ENCODE peak calls at places on chromosomes 11 and 22, in four cellular contexts. One of them, this sample, is unnamed.

GRCh38 chr22:19757140-19757984 is 3.2 kb upstream of the TBX1 start:
- ATAC-seq in activated T-cell treated with anti-CD3 and anti-CD28 coated beads, Interleukin-2, amount 50 U/mL, for 4 hours: no peak
- ATAC-seq in lower lobe of right lung: peak
- ATAC-seq in psoas muscle: no peak
- ATAC-seq in this sample: no peak

GRCh38 chr22:38455063-38455529 is at the start of gene KCNJ4:
- ATAC-seq in psoas muscle: no peak
- ATAC-seq in lower lobe of right lung: no peak
- ATAC-seq in activated T-cell treated with anti-CD3 and anti-CD28 coated beads, Interleukin-2, amount 50 U/mL, for 4 hours: peak
- ATAC-seq in this sample: no peak

GRCh38 chr11:118877487-118878173 is 6.1 kb upstream of the CXCR5 start:
- ATAC-seq in activated T-cell treated with anti-CD3 and anti-CD28 coated beads, Interleukin-2, amount 50 U/mL, for 4 hours: no peak
- ATAC-seq in lower lobe of right lung: no peak
- ATAC-seq in psoas muscle: no peak
- ATAC-seq in this sample: no peak

GRCh38 chr22:31637375-31637937 is 24.6 kb downstream of the PISD start:
- ATAC-seq in lower lobe of right lung: no peak
- ATAC-seq in activated T-cell treated with anti-CD3 and anti-CD28 coated beads, Interleukin-2, amount 50 U/mL, for 4 hours: no peak
- ATAC-seq in psoas muscle: no peak
- ATAC-seq in this sample: no peak

GRCh38 chr11:118295199-118295598 is 9.3 kb upstream of the CD3E start:
- ATAC-seq in psoas muscle: no peak
- ATAC-seq in lower lobe of right lung: no peak
- ATAC-seq in activated T-cell treated with anti-CD3 and anti-CD28 coated beads, Interleukin-2, amount 50 U/mL, for 4 hours: no peak
- ATAC-seq in this sample: no peak

GRCh38 chr11:27296406-27296994 is 66.5 kb downstream of the CCDC34 start:
- ATAC-seq in psoas muscle: peak
- ATAC-seq in activated T-cell treated with anti-CD3 and anti-CD28 coated beads, Interleukin-2, amount 50 U/mL, for 4 hours: no peak
- ATAC-seq in lower lobe of right lung: peak
- ATAC-seq in this sample: peak

GRCh38 chr11:69018924-69019323 is 5.9 kb upstream of the MRGPRF start:
- ATAC-seq in lower lobe of right lung: no peak
- ATAC-seq in activated T-cell treated with anti-CD3 and anti-CD28 coated beads, Interleukin-2, amount 50 U/mL, for 4 hours: no peak
- ATAC-seq in psoas muscle: no peak
- ATAC-seq in this sample: no peak

GRCh38 chr11:93189462-93189861 is 8.3 kb downstream of the SLC36A4 start:
- ATAC-seq in lower lobe of right lung: no peak
- ATAC-seq in psoas muscle: no peak
- ATAC-seq in activated T-cell treated with anti-CD3 and anti-CD28 coated beads, Interleukin-2, amount 50 U/mL, for 4 hours: no peak
- ATAC-seq in this sample: no peak

GRCh38 chr22:38943181-38943580 is 14.2 kb upstream of the APOBEC3A start:
- ATAC-seq in activated T-cell treated with anti-CD3 and anti-CD28 coated beads, Interleukin-2, amount 50 U/mL, for 4 hours: no peak
- ATAC-seq in lower lobe of right lung: peak
- ATAC-seq in psoas muscle: no peak
- ATAC-seq in this sample: no peak

GRCh38 chr22:30490399-30490798 is 15.1 kb downstream of the SEC14L4 start:
- ATAC-seq in activated T-cell treated with anti-CD3 and anti-CD28 coated beads, Interleukin-2, amount 50 U/mL, for 4 hours: no peak
- ATAC-seq in lower lobe of right lung: no peak
- ATAC-seq in psoas muscle: no peak
- ATAC-seq in this sample: no peak

GRCh38 chr11:61532136-61533038 is 23.8 kb downstream of the LRRC10B start:
- ATAC-seq in lower lobe of right lung: peak
- ATAC-seq in psoas muscle: peak
- ATAC-seq in activated T-cell treated with anti-CD3 and anti-CD28 coated beads, Interleukin-2, amount 50 U/mL, for 4 hours: peak
- ATAC-seq in this sample: peak

GRCh38 chr11:78371221-78371899 is 46.3 kb downstream of the GAB2 start:
- ATAC-seq in lower lobe of right lung: peak
- ATAC-seq in psoas muscle: no peak
- ATAC-seq in activated T-cell treated with anti-CD3 and anti-CD28 coated beads, Interleukin-2, amount 50 U/mL, for 4 hours: no peak
- ATAC-seq in this sample: no peak

GRCh38 chr11:77801477-77801876 is 19.0 kb downstream of the RSF1 start:
- ATAC-seq in psoas muscle: no peak
- ATAC-seq in lower lobe of right lung: no peak
- ATAC-seq in activated T-cell treated with anti-CD3 and anti-CD28 coated beads, Interleukin-2, amount 50 U/mL, for 4 hours: no peak
- ATAC-seq in this sample: no peak

GRCh38 chr22:32518848-32519247 is 44.2 kb downstream of the FBXO7 start:
- ATAC-seq in activated T-cell treated with anti-CD3 and anti-CD28 coated beads, Interleukin-2, amount 50 U/mL, for 4 hours: no peak
- ATAC-seq in lower lobe of right lung: no peak
- ATAC-seq in psoas muscle: no peak
- ATAC-seq in this sample: peak

GRCh38 chr11:74627381-74627780 is 35.0 kb downstream of the POLD3 start:
- ATAC-seq in activated T-cell treated with anti-CD3 and anti-CD28 coated beads, Interleukin-2, amount 50 U/mL, for 4 hours: no peak
- ATAC-seq in lower lobe of right lung: no peak
- ATAC-seq in psoas muscle: no peak
- ATAC-seq in this sample: peak

GRCh38 chr11:121055076-121055475 is 31.2 kb downstream of the TBCEL start:
- ATAC-seq in psoas muscle: no peak
- ATAC-seq in activated T-cell treated with anti-CD3 and anti-CD28 coated beads, Interleukin-2, amount 50 U/mL, for 4 hours: no peak
- ATAC-seq in lower lobe of right lung: no peak
- ATAC-seq in this sample: no peak

GRCh38 chr11:126585388-126586302 is 230.2 kb downstream of the ST3GAL4 start:
- ATAC-seq in psoas muscle: peak
- ATAC-seq in activated T-cell treated with anti-CD3 and anti-CD28 coated beads, Interleukin-2, amount 50 U/mL, for 4 hours: no peak
- ATAC-seq in lower lobe of right lung: peak
- ATAC-seq in this sample: no peak

GRCh38 chr22:32558681-32559355 is 84.2 kb downstream of the FBXO7 start:
- ATAC-seq in activated T-cell treated with anti-CD3 and anti-CD28 coated beads, Interleukin-2, amount 50 U/mL, for 4 hours: no peak
- ATAC-seq in lower lobe of right lung: peak
- ATAC-seq in psoas muscle: peak
- ATAC-seq in this sample: no peak

GRCh38 chr22:44623771-44624510 is 78.1 kb upstream of the PRR5 start:
- ATAC-seq in activated T-cell treated with anti-CD3 and anti-CD28 coated beads, Interleukin-2, amount 50 U/mL, for 4 hours: no peak
- ATAC-seq in lower lobe of right lung: no peak
- ATAC-seq in psoas muscle: no peak
- ATAC-seq in this sample: no peak